ENCODE peak calls at places on chromosomes 6 and 20, in seven cellular contexts. Q, P, T, K, N, W and I are unnamed samples.
A peak's percentile ranks its signal among the peaks of the same experiment; 100 is the strongest.

GRCh38 chr6:143601501-143601900 is 76.3 kb upstream of the PHACTR2 start:
- DNase-seq in Q (no peak), P (no peak), T (no peak), K (no peak), N (no peak), W (no peak), I (no peak)

GRCh38 chr6:141677598-141678211 is 455.0 kb upstream of the GJE1 start:
- DNase-seq in Q (no peak), P (no peak), T (no peak), K (peak; percentile 30), N (no peak), W (peak; percentile 53), I (peak; percentile 21)

GRCh38 chr6:24504642-24505586 is 10.1 kb downstream of the ALDH5A1 start:
- DNase-seq in Q (peak; percentile 72), P (no peak), T (no peak), K (peak; percentile 12), N (no peak), W (no peak), I (no peak)

GRCh38 chr6:148750826-148751225 is 4.0 kb downstream of the UST start:
- DNase-seq in Q (no peak), P (no peak), T (no peak), K (no peak), N (peak; percentile 52), W (no peak), I (no peak)

GRCh38 chr20:8664778-8665177 is 404.1 kb upstream of the PLCB4 start:
- DNase-seq in Q (no peak), P (no peak), T (no peak), K (peak; percentile 9), N (no peak), W (peak; percentile 11), I (no peak)

GRCh38 chr20:33672426-33673114 is 1.7 kb downstream of the NECAB3 start:
- DNase-seq in Q (no peak), P (no peak), T (peak; percentile 23), K (no peak), N (no peak), W (no peak), I (peak; percentile 42)

GRCh38 chr6:87210979-87211378 is 55.6 kb downstream of the ZNF292 start:
- DNase-seq in Q (no peak), P (no peak), T (no peak), K (no peak), N (no peak), W (peak; percentile 19), I (no peak)

GRCh38 chr6:71124340-71124739 is 164.3 kb upstream of the OGFRL1 start:
- DNase-seq in Q (no peak), P (no peak), T (no peak), K (no peak), N (no peak), W (peak; percentile 33), I (no peak)

GRCh38 chr6:49409951-49410542 is 53.0 kb downstream of the MMUT start:
- DNase-seq in Q (peak; percentile 48), P (peak; percentile 74), T (peak; percentile 28), K (peak; percentile 57), N (peak; percentile 83), W (peak; percentile 64), I (peak; percentile 69)

GRCh38 chr6:112683926-112684325 is 336.8 kb downstream of the RFPL4B start:
- DNase-seq in Q (no peak), P (no peak), T (no peak), K (peak; percentile 3), N (no peak), W (no peak), I (no peak)

GRCh38 chr6:13474360-13474759 is 13.0 kb downstream of the GFOD1 start:
- DNase-seq in Q (no peak), P (no peak), T (no peak), K (peak; percentile 31), N (no peak), W (no peak), I (no peak)

GRCh38 chr6:55652429-55652828 is 73.4 kb upstream of the HMGCLL1 start:
- DNase-seq in Q (no peak), P (no peak), T (no peak), K (no peak), N (no peak), W (no peak), I (no peak)

GRCh38 chr20:35283441-35284266 is 918 bp downstream of the EIF6 start:
- DNase-seq in Q (no peak), P (no peak), T (no peak), K (no peak), N (no peak), W (peak; percentile 58), I (peak; percentile 67)

GRCh38 chr6:122376246-122376645 is 23.2 kb upstream of the HSF2 start:
- DNase-seq in Q (no peak), P (no peak), T (no peak), K (no peak), N (no peak), W (no peak), I (no peak)

GRCh38 chr6:122372647-122373046 is 26.8 kb upstream of the HSF2 start:
- DNase-seq in Q (no peak), P (no peak), T (no peak), K (no peak), N (no peak), W (peak; percentile 8), I (no peak)

GRCh38 chr6:122374307-122374706 is 25.1 kb upstream of the HSF2 start:
- DNase-seq in Q (no peak), P (no peak), T (no peak), K (no peak), N (no peak), W (no peak), I (no peak)
- TF ChIP-seq POLR2A in Q (no peak), P (no peak), T (no peak), K (no peak), N (no peak), W (no peak), I (no peak)

DNA sequence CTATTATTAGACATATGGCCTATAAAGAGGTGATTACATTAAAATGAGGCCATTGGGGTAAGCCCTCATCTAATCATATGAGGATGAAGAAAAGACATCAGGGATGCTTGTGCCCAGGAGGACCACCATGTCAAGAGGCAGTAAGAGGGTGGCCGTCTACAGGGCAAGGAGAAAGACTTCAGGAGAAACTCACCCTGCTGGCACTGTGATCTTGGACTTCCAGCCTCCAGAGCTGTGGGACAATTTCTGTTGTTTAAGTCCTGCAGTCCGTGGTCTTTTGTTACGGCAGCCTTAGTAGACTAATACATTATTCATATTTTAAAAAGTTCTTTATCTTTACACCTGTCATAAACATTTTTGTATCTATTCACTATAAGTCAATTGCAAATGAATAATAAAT is 290.0 kb downstream of the PRL start:
- DNase-seq in Q (no peak), P (no peak), T (no peak), K (no peak), N (no peak), W (no peak), I (no peak)
- TF ChIP-seq POLR2A in Q (no peak), P (no peak), T (no peak), K (no peak), N (no peak), W (no peak), I (no peak)

GRCh38 chr6:7108196-7108963 is 619 bp downstream of the RREB1 start:
- DNase-seq in Q (peak; percentile 79), P (peak; percentile 61), T (peak; percentile 63), K (peak; percentile 44), N (peak; percentile 58), W (peak; percentile 74), I (peak; percentile 71)

GRCh38 chr6:7107578-7108195 is at the start of gene RREB1:
- DNase-seq in Q (peak; percentile 83), P (peak; percentile 57), T (peak; percentile 67), K (peak; percentile 61), N (peak; percentile 60), W (peak; percentile 90), I (peak; percentile 81)

GRCh38 chr6:7106215-7106751 is 1.5 kb upstream of the RREB1 start:
- DNase-seq in Q (no peak), P (no peak), T (no peak), K (no peak), N (peak; percentile 20), W (peak; percentile 43), I (peak; percentile 64)

GRCh38 chr6:7104752-7105151 is 3.0 kb upstream of the RREB1 start:
- DNase-seq in Q (no peak), P (no peak), T (no peak), K (no peak), N (no peak), W (no peak), I (no peak)

DNA sequence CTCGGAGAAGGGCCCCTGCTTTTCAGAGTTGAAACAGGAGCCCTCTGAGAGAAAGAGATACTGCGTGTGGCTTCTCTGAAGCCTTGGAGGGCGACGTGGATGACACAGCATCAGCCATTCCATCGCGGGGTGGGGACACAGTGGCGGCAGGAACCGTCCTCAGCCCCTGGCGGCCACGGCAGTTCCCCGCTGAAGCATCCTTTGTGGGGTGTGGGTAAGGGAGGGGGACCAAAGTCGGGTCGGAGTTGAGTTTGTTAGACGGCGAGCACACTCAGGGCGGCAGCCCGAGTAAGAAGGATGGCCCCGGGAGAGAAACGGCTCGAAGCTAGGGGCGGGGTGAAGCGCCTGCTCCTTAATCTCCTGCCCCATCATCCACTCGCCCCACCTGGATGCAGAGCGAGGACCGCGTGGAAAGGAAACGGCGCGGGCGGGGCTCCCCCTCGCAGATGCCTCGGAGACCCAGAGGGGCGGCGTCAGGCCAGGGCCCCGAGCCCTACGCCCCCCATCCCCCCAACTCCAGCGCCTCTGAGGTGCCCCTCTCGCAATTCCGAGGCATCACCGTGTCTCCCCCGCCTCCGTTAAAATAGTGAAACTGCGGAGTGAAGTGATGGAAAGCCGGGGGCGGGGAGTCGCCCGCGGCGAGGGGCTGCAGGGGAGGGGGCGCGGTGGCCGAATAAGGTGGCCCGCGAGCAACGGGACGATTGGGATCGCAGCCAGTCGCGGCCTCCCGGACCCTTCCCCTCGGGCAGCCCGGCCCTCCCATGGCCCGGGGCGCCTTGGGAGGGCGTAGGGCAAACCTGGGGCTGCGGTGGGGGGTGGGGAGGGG is 796 bp upstream of the RREB1 start:
- DNase-seq in Q (peak; percentile 67), P (no peak), T (peak; percentile 60), K (peak; percentile 38), N (peak; percentile 30), W (peak; percentile 62), I (peak; percentile 92)
- TF ChIP-seq POLR2A in Q (peak; percentile 10), P (no peak), T (no peak), K (peak; percentile 8), N (no peak), W (no peak), I (peak; percentile 76)

DNA sequence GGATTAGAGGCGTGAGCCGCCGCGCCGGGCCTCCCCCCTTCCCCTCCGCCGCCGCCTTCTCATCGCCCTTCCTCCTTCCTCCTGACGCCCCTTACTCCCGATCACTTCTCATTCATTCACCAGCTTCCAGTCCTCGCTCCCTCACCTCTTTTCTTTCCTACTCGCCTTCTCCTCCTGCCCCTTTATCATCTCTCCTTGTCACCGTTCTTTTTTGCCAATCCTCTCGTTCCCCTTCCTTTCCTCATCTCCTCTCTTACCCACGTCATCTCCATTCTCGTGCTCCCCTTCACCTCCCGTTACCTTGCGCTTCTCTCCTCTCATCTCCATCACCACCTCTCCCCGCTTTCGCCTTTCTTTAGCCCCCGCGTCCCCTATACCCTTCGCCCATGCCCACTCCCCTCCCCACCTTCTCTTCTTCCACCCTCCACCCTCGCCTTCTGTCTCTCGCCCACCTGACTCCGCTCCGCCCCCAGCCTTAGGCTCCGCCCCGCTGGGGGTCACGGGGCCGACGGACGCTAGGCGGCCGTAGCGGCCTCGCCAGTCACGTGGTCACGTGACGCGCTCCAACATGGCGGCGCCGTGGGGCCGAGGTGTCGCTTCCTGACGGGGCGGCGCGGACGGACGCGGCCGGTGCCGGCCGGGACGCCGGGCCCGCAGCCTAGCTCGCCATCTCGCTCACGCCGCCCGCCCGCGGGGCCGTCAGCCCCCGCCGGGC is at the start of gene ARFGEF2:
- DNase-seq in Q (peak; percentile 95), P (peak; percentile 93), T (peak; percentile 94), K (peak; percentile 91), N (peak; percentile 91), W (peak; percentile 95), I (peak; percentile 96)
- TF ChIP-seq POLR2A in Q (peak; percentile 83), P (peak; percentile 87), T (peak; percentile 96), K (peak; percentile 88), N (peak; percentile 87), W (peak; percentile 80), I (peak; percentile 88)

GRCh38 chr20:45911486-45912343 is at the start of gene PLTP:
- DNase-seq in Q (peak; percentile 60), P (peak; percentile 58), T (peak; percentile 83), K (no peak), N (peak; percentile 65), W (peak; percentile 81), I (peak; percentile 69)
- TF ChIP-seq POLR2A in Q (peak; percentile 33), P (no peak), T (peak; percentile 7), K (no peak), N (peak; percentile 66), W (peak; percentile 92), I (peak; percentile 9)